ENCODE peak calls at places on chromosomes 3 and 15, in seven cellular contexts. E, M, A, R, H, X and P are unnamed samples.

GRCh38 chr3:111541911-111542483 is at the start of gene CD96:
- DNase-seq in E (no peak), M (peak; percentile 61), A (no peak), R (no peak), H (peak; percentile 52), X (no peak), P (no peak)

GRCh38 chr15:89912145-89912673 is 543 bp downstream of the ARPIN start:
- DNase-seq in E (peak; percentile 51), M (peak; percentile 18), A (peak; percentile 44), R (no peak), H (no peak), X (peak; percentile 24), P (peak; percentile 46)

GRCh38 chr3:31793040-31793439 is 188.0 kb downstream of the OSBPL10 start:
- DNase-seq in E (no peak), M (no peak), A (no peak), R (no peak), H (no peak), X (no peak), P (no peak)

GRCh38 chr3:105967117-105967516 is 98.3 kb upstream of the CBLB start:
- DNase-seq in E (peak; percentile 18), M (peak; percentile 83), A (peak; percentile 34), R (no peak), H (no peak), X (no peak), P (no peak)

GRCh38 chr3:127915115-127915936 is at the start of gene KBTBD12:
- DNase-seq in E (no peak), M (no peak), A (no peak), R (no peak), H (no peak), X (peak; percentile 37), P (peak; percentile 79)

GRCh38 chr3:136750922-136751258 is 1.3 kb downstream of the STAG1 start:
- DNase-seq in E (no peak), M (peak; percentile 66), A (no peak), R (no peak), H (no peak), X (no peak), P (no peak)

GRCh38 chr3:173932624-173933023 is 535.1 kb downstream of the NLGN1 start:
- DNase-seq in E (peak; percentile 44), M (peak; percentile 29), A (no peak), R (no peak), H (no peak), X (no peak), P (no peak)

GRCh38 chr3:62938583-62938982 is 63.4 kb upstream of the CADPS start:
- DNase-seq in E (no peak), M (no peak), A (no peak), R (no peak), H (no peak), X (no peak), P (no peak)

GRCh38 chr3:150370129-150370602 is 37.9 kb upstream of the TSC22D2 start:
- DNase-seq in E (peak; percentile 91), M (peak; percentile 96), A (no peak), R (no peak), H (no peak), X (no peak), P (no peak)

GRCh38 chr3:156670652-156671051 is 3.7 kb upstream of the TIPARP start:
- DNase-seq in E (no peak), M (no peak), A (no peak), R (no peak), H (no peak), X (no peak), P (no peak)

GRCh38 chr3:70726966-70727365 is 414.5 kb upstream of the MDFIC2 start:
- DNase-seq in E (no peak), M (no peak), A (no peak), R (no peak), H (no peak), X (no peak), P (no peak)

GRCh38 chr3:141271279-141272033 is 39.8 kb downstream of the PXYLP1 start:
- DNase-seq in E (peak; percentile 51), M (no peak), A (peak; percentile 23), R (no peak), H (no peak), X (no peak), P (no peak)

GRCh38 chr3:113606539-113607218 is 74.3 kb downstream of the SIDT1 start:
- DNase-seq in E (no peak), M (no peak), A (no peak), R (peak; percentile 69), H (peak; percentile 2), X (no peak), P (no peak)

GRCh38 chr3:194602580-194603300 is 30.5 kb downstream of the TMEM44 start:
- DNase-seq in E (no peak), M (no peak), A (no peak), R (no peak), H (no peak), X (no peak), P (no peak)

GRCh38 chr3:194604126-194604525 is 29.1 kb downstream of the TMEM44 start:
- DNase-seq in E (no peak), M (no peak), A (no peak), R (no peak), H (no peak), X (no peak), P (no peak)

GRCh38 chr3:194596906-194597305 is 36.3 kb downstream of the TMEM44 start:
- DNase-seq in E (peak; percentile 2), M (no peak), A (no peak), R (no peak), H (no peak), X (no peak), P (no peak)

GRCh38 chr3:194604837-194605236 is 28.4 kb downstream of the TMEM44 start:
- DNase-seq in E (no peak), M (no peak), A (no peak), R (no peak), H (no peak), X (no peak), P (no peak)

DNA sequence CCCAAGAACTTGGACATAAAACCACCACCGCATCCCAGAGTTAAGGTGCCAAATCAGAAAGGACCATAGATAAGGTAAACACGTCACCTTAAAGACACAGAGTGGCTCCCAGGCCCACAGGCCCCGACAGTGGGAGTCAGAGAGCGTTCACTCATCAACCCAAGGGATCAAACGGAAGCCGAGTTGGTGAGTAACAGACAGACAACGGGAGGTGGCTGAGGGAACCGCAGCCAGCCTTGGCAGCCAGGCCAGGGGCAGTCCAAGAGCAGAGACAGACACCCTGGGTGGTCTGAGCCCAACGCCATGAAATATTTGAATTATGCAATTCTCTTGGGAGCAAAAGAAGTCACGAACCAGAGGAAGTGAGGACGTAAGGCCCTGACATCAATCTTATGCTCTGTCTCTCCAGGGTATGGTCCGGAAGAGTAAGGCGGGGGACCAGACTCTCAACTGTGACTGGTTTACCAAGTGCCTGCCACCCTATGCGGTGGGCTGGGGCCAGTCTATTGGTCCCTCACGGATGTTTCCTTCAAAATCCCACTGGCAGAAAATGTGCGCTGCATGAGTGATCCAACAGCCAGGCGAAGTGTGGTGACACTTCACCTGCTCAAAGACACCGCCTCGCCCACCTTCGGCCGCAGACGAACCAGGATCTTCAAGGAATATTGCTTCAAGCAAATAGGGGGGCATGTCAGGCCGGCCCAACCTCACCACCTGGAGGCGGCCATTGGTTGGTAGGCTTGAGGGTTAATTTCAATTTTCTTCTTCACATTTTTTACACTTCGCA is 34.3 kb downstream of the TMEM44 start:
- DNase-seq in E (no peak), M (peak; percentile 84), A (no peak), R (no peak), H (no peak), X (no peak), P (peak; percentile 59)
- TF ChIP-seq CTCF in E (no peak), M (no peak), A (no peak), R (no peak), H (no peak), X (no peak), P (no peak)

GRCh38 chr15:73936181-73936580 is 9.9 kb downstream of the LOXL1 start:
- DNase-seq in E (peak; percentile 60), M (peak; percentile 73), A (no peak), R (no peak), H (no peak), X (no peak), P (no peak)
- TF ChIP-seq CTCF in E (peak; percentile 16), M (peak; percentile 7), A (no peak), R (no peak), H (no peak), X (no peak), P (no peak)

GRCh38 chr3:73073091-73073707 is 11.7 kb downstream of the EBLN2 start:
- DNase-seq in E (no peak), M (no peak), A (no peak), R (no peak), H (no peak), X (no peak), P (no peak)

GRCh38 chr3:73071952-73072351 is 10.5 kb downstream of the EBLN2 start:
- DNase-seq in E (no peak), M (no peak), A (no peak), R (no peak), H (no peak), X (no peak), P (no peak)

GRCh38 chr3:73072634-73073033 is 11.2 kb downstream of the EBLN2 start:
- DNase-seq in E (no peak), M (no peak), A (no peak), R (no peak), H (no peak), X (no peak), P (no peak)

GRCh38 chr3:73070675-73071575 is 9.5 kb downstream of the EBLN2 start:
- DNase-seq in E (no peak), M (peak; percentile 66), A (no peak), R (no peak), H (no peak), X (no peak), P (no peak)

DNA sequence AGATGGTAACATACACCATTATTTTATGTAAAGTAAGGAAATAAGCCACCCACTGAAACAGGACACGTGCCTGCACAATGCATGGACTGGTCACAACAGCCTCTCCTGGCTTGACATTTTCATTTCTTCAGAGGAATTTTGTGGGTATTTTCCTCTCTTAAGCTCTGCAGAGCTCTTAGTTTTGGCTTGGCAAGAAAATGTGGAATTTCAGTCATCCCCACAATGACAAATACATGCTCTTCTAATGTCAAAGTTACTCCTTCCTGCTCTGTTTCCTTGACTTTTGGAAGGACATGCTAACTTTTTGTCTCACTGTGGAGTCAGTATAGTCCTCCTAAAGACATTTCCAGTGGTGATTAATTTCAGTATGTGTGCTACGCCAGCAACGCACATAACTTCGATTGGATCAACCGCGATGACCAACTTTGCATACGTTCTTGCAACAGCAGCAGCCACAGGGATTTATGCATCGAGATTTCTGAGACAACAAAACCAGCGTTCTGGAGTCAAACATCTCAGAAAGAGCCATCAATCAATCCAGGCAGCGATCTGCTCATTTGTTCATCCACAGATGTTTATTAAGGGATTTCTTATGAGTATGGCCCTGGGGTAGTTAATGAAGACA is 13.3 kb downstream of the EBLN2 start:
- DNase-seq in E (no peak), M (no peak), A (no peak), R (no peak), H (no peak), X (no peak), P (no peak)
- TF ChIP-seq CTCF in E (no peak), M (no peak), A (no peak), R (no peak), H (no peak), X (no peak), P (no peak)

DNA sequence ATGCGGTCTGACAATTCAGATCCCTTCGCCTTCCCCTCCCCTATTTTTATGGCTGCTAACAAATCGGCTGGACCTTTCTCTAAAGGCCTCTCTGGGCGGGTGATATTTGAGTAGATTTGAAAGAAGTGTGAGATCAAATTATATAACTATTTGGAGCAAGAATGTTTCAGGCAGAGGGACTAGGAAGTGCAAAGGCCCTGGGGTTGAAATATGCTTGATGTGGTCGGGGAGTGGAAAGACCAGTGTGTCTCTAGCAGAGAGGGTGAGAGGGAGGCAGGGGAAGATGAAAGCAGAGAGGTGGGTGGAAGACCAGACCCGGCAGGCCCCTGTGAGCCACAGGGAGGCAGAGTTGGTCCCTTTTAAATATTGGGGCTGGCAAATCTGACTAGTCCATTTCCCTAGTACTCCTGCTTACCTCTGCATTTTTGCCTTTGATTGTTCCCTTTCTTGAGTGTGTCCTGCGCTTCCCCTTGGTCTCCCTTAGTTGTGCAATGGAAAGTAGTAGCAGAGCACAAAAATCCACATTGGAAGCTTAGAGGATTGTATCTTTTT is 32.3 kb downstream of the SLCO3A1 start:
- DNase-seq in E (no peak), M (no peak), A (no peak), R (no peak), H (no peak), X (no peak), P (no peak)
- TF ChIP-seq CTCF in E (no peak), M (peak; percentile 15), A (no peak), R (no peak), H (no peak), X (no peak), P (peak; percentile 17)